ENCODE peak calls at places on chromosomes 11 and 22, in five cellular contexts. One of them, this sample, is unnamed.

GRCh38 chr22:17917490-17917983 is 106.8 kb downstream of the MICAL3 start:
- DNase-seq in H9: no peak
- DNase-seq in IMR-90: no peak
- DNase-seq in neuronal stem cell: no peak
- DNase-seq in H1: no peak
- DNase-seq in this sample: peak; percentile 58

GRCh38 chr11:33895752-33896137 is 3.9 kb upstream of the LMO2 start:
- DNase-seq in H9: no peak
- DNase-seq in IMR-90: no peak
- DNase-seq in neuronal stem cell: no peak
- DNase-seq in H1: no peak
- DNase-seq in this sample: no peak

GRCh38 chr22:48348855-48349254 is 1478.8 kb downstream of the BRD1 start:
- DNase-seq in H9: no peak
- DNase-seq in IMR-90: no peak
- DNase-seq in neuronal stem cell: no peak
- DNase-seq in H1: no peak
- DNase-seq in this sample: no peak

GRCh38 chr11:79939111-79939510 is 498.3 kb upstream of the TENM4 start:
- DNase-seq in H9: no peak
- DNase-seq in IMR-90: peak; percentile 46
- DNase-seq in neuronal stem cell: no peak
- DNase-seq in H1: no peak
- DNase-seq in this sample: no peak

GRCh38 chr11:8326337-8326736 is 62.7 kb upstream of the LMO1 start:
- DNase-seq in H9: no peak
- DNase-seq in IMR-90: no peak
- DNase-seq in neuronal stem cell: no peak
- DNase-seq in H1: no peak
- DNase-seq in this sample: no peak

GRCh38 chr22:20013382-20013871 is 3.2 kb downstream of the ARVCF start:
- DNase-seq in H9: peak; percentile 91
- DNase-seq in IMR-90: peak; percentile 47
- DNase-seq in neuronal stem cell: peak; percentile 60
- DNase-seq in H1: peak; percentile 85
- DNase-seq in this sample: peak; percentile 13

GRCh38 chr11:102279641-102280170 is 37.6 kb upstream of the BIRC3 start:
- DNase-seq in H9: no peak
- DNase-seq in IMR-90: peak; percentile 84
- DNase-seq in neuronal stem cell: no peak
- DNase-seq in H1: no peak
- DNase-seq in this sample: no peak

GRCh38 chr11:101129203-101129943 is at the start of gene PGR:
- DNase-seq in H9: peak; percentile 49
- DNase-seq in IMR-90: no peak
- DNase-seq in neuronal stem cell: peak; percentile 17
- DNase-seq in H1: peak; percentile 55
- DNase-seq in this sample: peak; percentile 20

GRCh38 chr11:2569731-2570210 is 125.0 kb downstream of the KCNQ1 start:
- DNase-seq in H9: no peak
- DNase-seq in IMR-90: no peak
- DNase-seq in neuronal stem cell: no peak
- DNase-seq in H1: no peak
- DNase-seq in this sample: no peak

GRCh38 chr11:6475936-6476335 is 2.2 kb upstream of the TRIM3 start:
- DNase-seq in H9: peak; percentile 77
- DNase-seq in IMR-90: no peak
- DNase-seq in neuronal stem cell: no peak
- DNase-seq in H1: peak; percentile 46
- DNase-seq in this sample: no peak

GRCh38 chr11:67053896-67054850 is 2.5 kb upstream of the RHOD start:
- DNase-seq in H9: peak; percentile 74
- DNase-seq in IMR-90: peak; percentile 91
- DNase-seq in neuronal stem cell: peak; percentile 55
- DNase-seq in H1: peak; percentile 85
- DNase-seq in this sample: peak; percentile 91

GRCh38 chr11:17508306-17508705 is 31.7 kb upstream of the ABCC8 start:
- DNase-seq in H9: no peak
- DNase-seq in IMR-90: no peak
- DNase-seq in neuronal stem cell: no peak
- DNase-seq in H1: no peak
- DNase-seq in this sample: peak; percentile 12

GRCh38 chr22:39148024-39148726 is 4.3 kb downstream of the CBX7 start:
- DNase-seq in H9: no peak
- DNase-seq in IMR-90: no peak
- DNase-seq in neuronal stem cell: no peak
- DNase-seq in H1: no peak
- DNase-seq in this sample: no peak

GRCh38 chr22:29617922-29618629 is 14.6 kb downstream of the NF2 start:
- DNase-seq in H9: no peak
- DNase-seq in IMR-90: peak; percentile 68
- DNase-seq in neuronal stem cell: no peak
- DNase-seq in H1: no peak
- DNase-seq in this sample: no peak

GRCh38 chr11:75262961-75263852 is 22.6 kb downstream of the TPBGL start:
- DNase-seq in H9: no peak
- DNase-seq in IMR-90: no peak
- DNase-seq in neuronal stem cell: no peak
- DNase-seq in H1: no peak
- DNase-seq in this sample: no peak

GRCh38 chr11:40188848-40189247 is 1270.6 kb downstream of the LRRC4C start:
- DNase-seq in H9: no peak
- DNase-seq in IMR-90: no peak
- DNase-seq in neuronal stem cell: no peak
- DNase-seq in H1: no peak
- DNase-seq in this sample: no peak

GRCh38 chr11:73397468-73398131 is 21.4 kb downstream of the RELT start:
- DNase-seq in H9: no peak
- DNase-seq in IMR-90: no peak
- DNase-seq in neuronal stem cell: no peak
- DNase-seq in H1: no peak
- DNase-seq in this sample: no peak

GRCh38 chr11:43377380-43377779 is 18.7 kb downstream of the TTC17 start:
- DNase-seq in H9: no peak
- DNase-seq in IMR-90: no peak
- DNase-seq in neuronal stem cell: no peak
- DNase-seq in H1: no peak
- DNase-seq in this sample: no peak

GRCh38 chr11:80637011-80637410 is 1196.2 kb upstream of the TENM4 start:
- DNase-seq in H9: no peak
- DNase-seq in IMR-90: no peak
- DNase-seq in neuronal stem cell: no peak
- DNase-seq in H1: no peak
- DNase-seq in this sample: no peak

GRCh38 chr11:12831471-12832202 is 157.4 kb downstream of the TEAD1 start:
- DNase-seq in H9: no peak
- DNase-seq in IMR-90: peak; percentile 28
- DNase-seq in neuronal stem cell: no peak
- DNase-seq in H1: no peak
- DNase-seq in this sample: peak; percentile 53

GRCh38 chr11:33674035-33674814 is 26.4 kb downstream of the C11orf91 start:
- DNase-seq in H9: no peak
- DNase-seq in IMR-90: peak; percentile 86
- DNase-seq in neuronal stem cell: no peak
- DNase-seq in H1: no peak
- DNase-seq in this sample: no peak

GRCh38 chr11:16738949-16739262 is 459 bp downstream of the C11orf58 start:
- DNase-seq in H9: no peak
- DNase-seq in IMR-90: no peak
- DNase-seq in neuronal stem cell: no peak
- DNase-seq in H1: no peak
- DNase-seq in this sample: no peak

GRCh38 chr11:61543606-61544306 is 35.2 kb downstream of the LRRC10B start:
- DNase-seq in H9: no peak
- DNase-seq in IMR-90: peak; percentile 57
- DNase-seq in neuronal stem cell: no peak
- DNase-seq in H1: no peak
- DNase-seq in this sample: no peak

GRCh38 chr22:47332246-47332980 is 570.0 kb downstream of the TBC1D22A start:
- DNase-seq in H9: no peak
- DNase-seq in IMR-90: no peak
- DNase-seq in neuronal stem cell: no peak
- DNase-seq in H1: no peak
- DNase-seq in this sample: no peak

GRCh38 chr11:13850256-13851010 is 112.1 kb upstream of the SPON1 start:
- DNase-seq in H9: no peak
- DNase-seq in IMR-90: no peak
- DNase-seq in neuronal stem cell: no peak
- DNase-seq in H1: no peak
- DNase-seq in this sample: no peak

GRCh38 chr22:50342651-50343540 is at the start of gene PPP6R2:
- DNase-seq in H9: peak; percentile 78
- DNase-seq in IMR-90: peak; percentile 35
- DNase-seq in neuronal stem cell: peak; percentile 79
- DNase-seq in H1: peak; percentile 96
- DNase-seq in this sample: peak; percentile 95

GRCh38 chr11:102114032-102114431 is 3.8 kb downstream of the YAP1 start:
- DNase-seq in H9: no peak
- DNase-seq in IMR-90: peak; percentile 17
- DNase-seq in neuronal stem cell: no peak
- DNase-seq in H1: peak; percentile 37
- DNase-seq in this sample: no peak

GRCh38 chr11:78163828-78164227 is 24.4 kb upstream of the ALG8 start:
- DNase-seq in H9: no peak
- DNase-seq in IMR-90: no peak
- DNase-seq in neuronal stem cell: no peak
- DNase-seq in H1: no peak
- DNase-seq in this sample: no peak
- H3K27ac ChIP-seq in H9: no peak overlapping the region
- H3K27ac ChIP-seq in IMR-90: no peak overlapping the region
- H3K27ac ChIP-seq in neuronal stem cell: no peak overlapping the region
- H3K27ac ChIP-seq in H1: no peak overlapping the region
- H3K27ac ChIP-seq in this sample: no peak overlapping the region

DNA sequence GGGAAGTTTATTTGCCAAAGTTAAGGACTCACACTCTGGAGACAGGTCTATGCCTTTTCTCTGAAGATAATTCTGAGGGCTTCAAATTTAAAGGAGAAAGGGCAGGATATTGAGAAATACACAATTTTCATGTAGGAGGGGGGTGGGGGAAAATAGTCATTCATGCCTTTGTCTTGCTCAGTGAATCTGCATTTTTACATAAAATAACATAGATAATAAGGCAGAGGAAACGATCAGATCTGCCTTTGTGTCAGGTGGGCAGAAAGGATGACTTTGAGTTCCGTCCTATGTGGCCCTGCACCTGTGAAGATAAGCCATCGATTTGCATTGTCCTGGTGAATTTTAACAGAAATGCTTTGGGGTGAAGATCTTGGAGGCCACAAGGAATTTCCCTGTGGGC is 76.8 kb downstream of the SC5D start:
- DNase-seq in H9: no peak
- DNase-seq in IMR-90: no peak
- DNase-seq in neuronal stem cell: no peak
- DNase-seq in H1: no peak
- DNase-seq in this sample: no peak
- H3K18ac ChIP-seq in H9: no peak overlapping the region
- H3K18ac ChIP-seq in IMR-90: no peak overlapping the region
- H3K18ac ChIP-seq in neuronal stem cell: no peak overlapping the region
- H3K18ac ChIP-seq in H1: no peak overlapping the region
- H3K18ac ChIP-seq in this sample: no peak overlapping the region

DNA sequence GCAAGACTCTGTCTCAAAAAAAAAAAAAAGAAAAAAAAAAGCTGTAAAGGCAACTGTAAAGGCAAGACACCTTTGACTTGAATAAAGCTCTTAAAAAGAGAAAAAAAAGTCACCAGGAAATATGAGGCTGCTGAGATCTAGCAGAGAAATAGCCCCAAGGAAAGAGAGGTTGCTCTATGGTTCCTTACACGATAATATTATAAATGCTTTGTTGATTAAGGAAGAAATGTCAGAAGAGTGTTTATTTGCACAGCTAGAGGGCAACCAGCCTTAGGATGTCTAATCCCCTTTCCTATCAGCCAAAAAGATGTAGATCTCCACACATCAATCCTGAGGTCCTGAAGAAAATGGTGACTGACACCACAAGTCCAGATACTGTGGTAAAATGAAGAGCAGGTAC is 32.0 kb downstream of the RBFOX2 start:
- DNase-seq in H9: no peak
- DNase-seq in IMR-90: no peak
- DNase-seq in neuronal stem cell: no peak
- DNase-seq in H1: no peak
- DNase-seq in this sample: no peak
- H3K27ac ChIP-seq in H9: no peak overlapping the region
- H3K27ac ChIP-seq in IMR-90: peak overlapping the region; percentile 89
- H3K27ac ChIP-seq in neuronal stem cell: no peak overlapping the region
- H3K27ac ChIP-seq in H1: no peak overlapping the region
- H3K27ac ChIP-seq in this sample: no peak overlapping the region

DNA sequence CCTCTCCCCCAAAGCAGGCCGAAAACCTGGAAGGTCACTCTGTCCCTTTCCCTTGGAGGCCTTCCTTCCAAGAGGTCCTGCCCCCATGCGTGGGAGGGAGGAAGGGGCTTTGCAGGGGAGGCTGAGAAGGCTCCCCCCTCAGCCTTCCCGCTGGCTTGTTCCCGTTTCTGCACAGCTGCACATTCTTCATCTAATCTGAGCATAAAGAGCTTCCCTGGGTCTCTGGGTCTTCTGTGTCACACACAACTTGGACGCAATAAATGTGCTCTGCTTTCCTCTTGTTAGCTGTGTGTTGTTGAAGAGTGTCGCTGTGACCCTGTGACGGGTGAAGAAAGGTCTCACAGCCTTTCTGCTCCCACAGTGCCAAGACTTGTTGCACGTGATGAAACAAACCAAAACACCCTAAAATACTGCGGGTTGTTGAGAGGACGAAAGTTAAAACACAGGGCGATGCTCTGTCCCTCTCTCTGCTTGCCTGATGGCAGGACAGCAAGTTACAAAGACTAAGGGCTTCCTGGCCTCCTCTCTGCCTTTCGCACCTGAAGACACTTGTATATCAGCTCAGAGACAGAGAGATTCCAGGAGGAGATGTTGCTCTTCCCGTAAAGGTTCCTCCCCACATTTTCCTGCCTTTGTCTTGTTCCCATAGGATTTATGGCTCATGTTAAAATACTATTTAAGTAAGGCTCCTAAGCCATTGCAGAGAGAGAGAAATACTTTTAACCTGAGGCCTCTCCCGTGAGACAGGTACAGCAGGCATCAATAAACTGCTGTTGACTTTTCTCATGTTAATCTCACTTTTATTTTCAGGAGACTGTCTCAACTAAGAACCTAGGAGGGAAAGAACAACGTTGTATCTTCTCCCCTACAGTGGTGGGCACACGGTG is 15.4 kb upstream of the IFITM3 start:
- DNase-seq in H9: no peak
- DNase-seq in IMR-90: no peak
- DNase-seq in neuronal stem cell: no peak
- DNase-seq in H1: no peak
- DNase-seq in this sample: no peak
- H3K18ac ChIP-seq in H9: peak overlapping the region; percentile 28
- H3K18ac ChIP-seq in IMR-90: peak overlapping the region; percentile 36
- H3K18ac ChIP-seq in neuronal stem cell: peak overlapping the region; percentile 95
- H3K18ac ChIP-seq in H1: peak overlapping the region; percentile 81
- H3K18ac ChIP-seq in this sample: no peak overlapping the region